ENCODE peak calls at places on chromosomes 11 and 22, in seven cellular contexts. H is endothelial cell; X is NCI-H146; P is K562; F is ovary; W is effector memory CD4-positive, alpha-beta T cell; Z is psoas muscle. C is an unnamed sample.

GRCh38 chr11:72040497-72041363 is 39.6 kb downstream of the NUMA1 start:
- DNase-seq in X (peak), P (peak), F (peak), H (peak), W (peak), Z (peak), C (peak)

GRCh38 chr11:47152953-47153950 is 23.4 kb downstream of the ARFGAP2 start:
- DNase-seq in H (peak), X (peak), W (no peak), P (peak), F (peak), Z (peak), C (peak)

GRCh38 chr11:13016415-13016814 is 7.3 kb downstream of the RASSF10 start:
- DNase-seq in P (no peak), F (no peak), Z (no peak), W (no peak), X (peak), H (peak), C (no peak)

GRCh38 chr11:17894929-17895658 is 117.8 kb downstream of the SERGEF start:
- DNase-seq in Z (no peak), W (no peak), H (no peak), X (no peak), P (no peak), F (no peak), C (no peak)

GRCh38 chr22:39275814-39276443 is 31.1 kb upstream of the PDGFB start:
- DNase-seq in F (no peak), Z (no peak), X (peak), H (no peak), W (no peak), P (no peak), C (no peak)

GRCh38 chr11:102047305-102047924 is at the start of gene CFAP300:
- DNase-seq in P (peak), X (peak), H (peak), W (no peak), F (peak), Z (peak), C (peak)

GRCh38 chr11:89168396-89168795 is 9.3 kb upstream of the TYR start:
- DNase-seq in X (no peak), P (no peak), F (no peak), H (no peak), W (no peak), Z (no peak), C (no peak)

GRCh38 chr11:72781313-72782080 is 12.3 kb downstream of the STARD10 start:
- DNase-seq in P (peak), Z (peak), W (peak), H (peak), X (peak), F (peak), C (peak)